ENCODE peak calls at places on chromosomes 13 and 19, in eight cellular contexts. Y is brain microvascular endothelial cell, S is bronchial epithelial cell, Q is lung, T is IMR-90, M is cardiac fibroblast, K is Peyer's patch, I is fibroblast of mammary gland. C is an unnamed sample.

GRCh38 chr13:19158006-19158405 is 23.6 kb downstream of the TUBA3C start:
- DNase-seq in Y (no peak), S (no peak), Q (no peak), T (no peak), M (no peak), K (no peak), I (no peak), C (no peak)

GRCh38 chr19:12841094-12841493 is 2.8 kb downstream of the MAST1 start:
- DNase-seq in Y (no peak), S (no peak), Q (no peak), T (peak), M (peak), K (no peak), I (peak), C (no peak)

GRCh38 chr13:47420568-47420967 is 523.7 kb upstream of the HTR2A start:
- DNase-seq in Y (peak), S (no peak), Q (no peak), T (peak), M (no peak), K (no peak), I (peak), C (no peak)

GRCh38 chr19:54431255-54431838 is 16.1 kb downstream of the TTYH1 start:
- DNase-seq in Y (peak), S (peak), Q (peak), T (peak), M (peak), K (no peak), I (peak), C (peak)

GRCh38 chr19:43471091-43471490 is 5.7 kb upstream of the LYPD3 start:
- DNase-seq in Y (no peak), S (peak), Q (no peak), T (no peak), M (no peak), K (no peak), I (no peak), C (no peak)

GRCh38 chr19:28296506-28296905 is 916.4 kb downstream of the UQCRFS1 start:
- DNase-seq in Y (no peak), S (no peak), Q (no peak), T (no peak), M (peak), K (no peak), I (peak), C (no peak)

GRCh38 chr19:51123381-51124186 is 1.1 kb upstream of the SIGLEC9 start:
- DNase-seq in Y (no peak), S (no peak), Q (peak), T (no peak), M (no peak), K (peak), I (no peak), C (no peak)

GRCh38 chr13:109383683-109384082 is 402.7 kb downstream of the IRS2 start:
- DNase-seq in Y (peak), S (peak), Q (no peak), T (peak), M (peak), K (no peak), I (peak), C (no peak)

GRCh38 chr13:32320528-32320927 is 5.2 kb downstream of the BRCA2 start:
- DNase-seq in Y (no peak), S (peak), Q (no peak), T (no peak), M (no peak), K (no peak), I (no peak), C (no peak)

GRCh38 chr13:37647038-37647650 is 48.6 kb upstream of the POSTN start:
- DNase-seq in Y (peak), S (no peak), Q (no peak), T (no peak), M (peak), K (no peak), I (no peak), C (no peak)

GRCh38 chr13:79799049-79799448 is 318.1 kb downstream of the NDFIP2 start:
- DNase-seq in Y (no peak), S (no peak), Q (no peak), T (no peak), M (no peak), K (no peak), I (peak), C (no peak)

GRCh38 chr13:90867336-90867683 is 480.2 kb upstream of the MIR17HG start:
- DNase-seq in Y (peak), S (peak), Q (peak), T (peak), M (peak), K (peak), I (peak), C (peak)

GRCh38 chr19:42468273-42468796 is 25.6 kb upstream of the CXCL17 start:
- DNase-seq in Y (peak), S (peak), Q (no peak), T (peak), M (peak), K (peak), I (peak), C (no peak)

GRCh38 chr19:43606569-43607229 is 5.2 kb upstream of the SRRM5 start:
- DNase-seq in Y (no peak), S (peak), Q (no peak), T (no peak), M (no peak), K (no peak), I (no peak), C (no peak)

GRCh38 chr13:26037302-26037701 is 14.5 kb downstream of the SHISA2 start:
- DNase-seq in Y (no peak), S (peak), Q (peak), T (no peak), M (peak), K (no peak), I (no peak), C (no peak)
- TF ChIP-seq CTCF in Y (peak), S (peak), Q (no peak), T (peak), M (peak), K (no peak), I (peak), C (peak)

GRCh38 chr13:111425326-111425725 is 104.9 kb downstream of the TEX29 start:
- DNase-seq in Y (no peak), S (no peak), Q (no peak), T (no peak), M (no peak), K (no peak), I (no peak), C (no peak)

GRCh38 chr13:111434578-111435159 is 114.2 kb downstream of the TEX29 start:
- DNase-seq in Y (no peak), S (no peak), Q (no peak), T (no peak), M (no peak), K (no peak), I (no peak), C (no peak)

GRCh38 chr13:111424134-111424533 is 103.7 kb downstream of the TEX29 start:
- DNase-seq in Y (no peak), S (no peak), Q (no peak), T (no peak), M (no peak), K (no peak), I (no peak), C (no peak)

GRCh38 chr13:111431241-111431640 is 110.8 kb downstream of the TEX29 start:
- DNase-seq in Y (no peak), S (no peak), Q (no peak), T (no peak), M (no peak), K (no peak), I (no peak), C (no peak)

GRCh38 chr13:111429064-111429558 is 108.7 kb downstream of the TEX29 start:
- DNase-seq in Y (peak), S (peak), Q (peak), T (peak), M (peak), K (peak), I (peak), C (peak)
- H3K4me3 ChIP-seq in Y (no peak), S (no peak), Q (no peak), T (no peak), M (no peak), K (no peak), I (no peak), C (no peak)

GRCh38 chr13:26623125-26623524 is 65.6 kb downstream of the WASF3 start:
- DNase-seq in Y (no peak), S (no peak), Q (no peak), T (no peak), M (no peak), K (no peak), I (peak), C (no peak)

GRCh38 chr13:26629260-26629659 is 71.8 kb downstream of the WASF3 start:
- DNase-seq in Y (peak), S (peak), Q (no peak), T (no peak), M (no peak), K (no peak), I (peak), C (no peak)

GRCh38 chr13:26624572-26624971 is 67.1 kb downstream of the WASF3 start:
- DNase-seq in Y (no peak), S (no peak), Q (no peak), T (no peak), M (no peak), K (no peak), I (no peak), C (no peak)

DNA sequence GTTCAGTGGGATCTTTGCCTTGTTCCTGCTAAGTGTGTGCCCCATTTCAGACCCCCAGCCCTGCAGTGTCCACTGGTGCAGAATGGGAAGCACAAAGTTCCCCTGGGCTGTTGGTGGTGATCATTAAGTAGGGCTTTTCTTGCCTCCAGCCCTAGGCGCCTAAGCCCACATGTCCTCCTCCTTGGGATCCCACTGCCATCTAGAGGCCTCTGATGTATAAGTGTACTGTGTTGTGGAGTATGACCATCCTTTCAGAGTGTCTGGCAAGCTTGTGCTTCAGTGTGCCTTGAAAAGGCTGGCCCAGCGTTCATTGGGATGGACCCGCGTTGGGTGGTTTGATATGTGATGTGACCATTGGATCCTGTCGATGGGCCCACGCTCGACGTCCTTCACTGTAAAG is 71.2 kb downstream of the WASF3 start:
- DNase-seq in Y (peak), S (peak), Q (no peak), T (peak), M (peak), K (peak), I (peak), C (no peak)
- TF ChIP-seq CTCF in Y (peak), S (peak), Q (no peak), T (peak), M (peak), K (peak), I (peak), C (peak)

GRCh38 chr19:18110833-18111232 is 13.3 kb downstream of the MAST3 start:
- DNase-seq in Y (no peak), S (no peak), Q (peak), T (no peak), M (no peak), K (peak), I (no peak), C (no peak)
- H3K4me3 ChIP-seq in Y (peak), S (peak), Q (no peak), T (peak), M (peak), K (peak), I (peak), C (peak)

GRCh38 chr19:55451163-55451521 is 8.0 kb upstream of the SHISA7 start:
- DNase-seq in Y (no peak), S (no peak), Q (no peak), T (no peak), M (no peak), K (no peak), I (no peak), C (no peak)

GRCh38 chr19:55451522-55452380 is 8.7 kb upstream of the SHISA7 start:
- DNase-seq in Y (no peak), S (no peak), Q (no peak), T (no peak), M (no peak), K (no peak), I (no peak), C (no peak)

GRCh38 chr19:55454787-55455243 is 6.6 kb downstream of the ISOC2 start:
- DNase-seq in Y (no peak), S (no peak), Q (no peak), T (peak), M (peak), K (no peak), I (peak), C (no peak)

GRCh38 chr19:55453861-55454260 is 7.6 kb downstream of the ISOC2 start:
- DNase-seq in Y (no peak), S (no peak), Q (no peak), T (no peak), M (no peak), K (no peak), I (no peak), C (no peak)

GRCh38 chr19:55452381-55453325 is 8.8 kb downstream of the ISOC2 start:
- DNase-seq in Y (peak), S (peak), Q (peak), T (peak), M (peak), K (peak), I (peak), C (no peak)
- TF ChIP-seq CTCF in Y (peak), S (no peak), Q (no peak), T (peak), M (no peak), K (no peak), I (no peak), C (no peak)

GRCh38 chr13:77326905-77327604 is at the start of gene MYCBP2:
- DNase-seq in Y (peak), S (peak), Q (peak), T (peak), M (peak), K (peak), I (peak), C (peak)

GRCh38 chr13:77325371-77325941 is 1.4 kb downstream of the MYCBP2 start:
- DNase-seq in Y (no peak), S (peak), Q (no peak), T (no peak), M (peak), K (no peak), I (no peak), C (no peak)

GRCh38 chr13:77319536-77319935 is 7.4 kb downstream of the MYCBP2 start:
- DNase-seq in Y (no peak), S (no peak), Q (no peak), T (no peak), M (no peak), K (no peak), I (no peak), C (no peak)

GRCh38 chr13:77328819-77329132 is 1.9 kb upstream of the MYCBP2 start:
- DNase-seq in Y (no peak), S (no peak), Q (no peak), T (no peak), M (no peak), K (no peak), I (no peak), C (no peak)

GRCh38 chr13:77323858-77324257 is 3.0 kb downstream of the MYCBP2 start:
- DNase-seq in Y (no peak), S (no peak), Q (no peak), T (no peak), M (no peak), K (no peak), I (no peak), C (no peak)
- H3K4me3 ChIP-seq in Y (no peak), S (no peak), Q (no peak), T (no peak), M (no peak), K (no peak), I (no peak), C (peak)

C was measured in LNCaP clone FGC.